ENCODE peak calls at places on chromosomes 16 and 17, in five cellular contexts. One of them, this sample, is unnamed.

GRCh38 chr17:47857551-47858410 is 6.8 kb upstream of the SP6 start:
- DNase-seq in dorsolateral prefrontal cortex: no peak
- DNase-seq in astrocyte of the spinal cord: no peak
- DNase-seq in HFF-Myc: no peak
- DNase-seq in heart left ventricle: no peak
- DNase-seq in this sample: no peak

GRCh38 chr17:79887451-79887991 is 48.3 kb upstream of the CBX4 start:
- DNase-seq in dorsolateral prefrontal cortex: no peak
- DNase-seq in astrocyte of the spinal cord: no peak
- DNase-seq in HFF-Myc: no peak
- DNase-seq in heart left ventricle: no peak
- DNase-seq in this sample: no peak

GRCh38 chr16:55437627-55438026 is 41.4 kb upstream of the MMP2 start:
- DNase-seq in heart left ventricle: no peak
- DNase-seq in HFF-Myc: no peak
- DNase-seq in astrocyte of the spinal cord: no peak
- DNase-seq in dorsolateral prefrontal cortex: no peak
- DNase-seq in this sample: peak; percentile 77

GRCh38 chr17:21375757-21376584 is at the start of gene KCNJ12:
- DNase-seq in HFF-Myc: no peak
- DNase-seq in astrocyte of the spinal cord: peak; percentile 8
- DNase-seq in heart left ventricle: no peak
- DNase-seq in dorsolateral prefrontal cortex: peak; percentile 71
- DNase-seq in this sample: no peak

GRCh38 chr17:38883592-38884526 is 14.0 kb downstream of the LASP1 start:
- DNase-seq in astrocyte of the spinal cord: peak; percentile 46
- DNase-seq in HFF-Myc: no peak
- DNase-seq in dorsolateral prefrontal cortex: no peak
- DNase-seq in heart left ventricle: no peak
- DNase-seq in this sample: no peak

GRCh38 chr16:52069866-52070265 is 477.1 kb downstream of the TOX3 start:
- DNase-seq in astrocyte of the spinal cord: peak; percentile 11
- DNase-seq in heart left ventricle: no peak
- DNase-seq in HFF-Myc: no peak
- DNase-seq in dorsolateral prefrontal cortex: no peak
- DNase-seq in this sample: no peak

GRCh38 chr16:440627-441026 is 15.2 kb downstream of the RAB11FIP3 start:
- DNase-seq in heart left ventricle: no peak
- DNase-seq in HFF-Myc: no peak
- DNase-seq in astrocyte of the spinal cord: no peak
- DNase-seq in dorsolateral prefrontal cortex: no peak
- DNase-seq in this sample: no peak

GRCh38 chr16:86429663-86430062 is 80.7 kb upstream of the FOXF1 start:
- DNase-seq in heart left ventricle: no peak
- DNase-seq in dorsolateral prefrontal cortex: no peak
- DNase-seq in HFF-Myc: no peak
- DNase-seq in astrocyte of the spinal cord: no peak
- DNase-seq in this sample: no peak

GRCh38 chr16:49382916-49383315 is 9.3 kb downstream of the C16orf78 start:
- DNase-seq in heart left ventricle: no peak
- DNase-seq in astrocyte of the spinal cord: no peak
- DNase-seq in HFF-Myc: no peak
- DNase-seq in dorsolateral prefrontal cortex: no peak
- DNase-seq in this sample: no peak

GRCh38 chr17:2964831-2965230 is 98.6 kb downstream of the OR1D5 start:
- DNase-seq in HFF-Myc: no peak
- DNase-seq in dorsolateral prefrontal cortex: no peak
- DNase-seq in heart left ventricle: no peak
- DNase-seq in astrocyte of the spinal cord: no peak
- DNase-seq in this sample: no peak

GRCh38 chr17:77453613-77454559 is 313.1 kb downstream of the SEC14L1 start:
- DNase-seq in heart left ventricle: no peak
- DNase-seq in astrocyte of the spinal cord: no peak
- DNase-seq in HFF-Myc: no peak
- DNase-seq in dorsolateral prefrontal cortex: no peak
- DNase-seq in this sample: no peak

GRCh38 chr17:77456271-77456950 is 315.6 kb downstream of the SEC14L1 start:
- DNase-seq in astrocyte of the spinal cord: no peak
- DNase-seq in HFF-Myc: no peak
- DNase-seq in dorsolateral prefrontal cortex: no peak
- DNase-seq in heart left ventricle: no peak
- DNase-seq in this sample: no peak

GRCh38 chr17:77455111-77455877 is 314.5 kb downstream of the SEC14L1 start:
- DNase-seq in dorsolateral prefrontal cortex: no peak
- DNase-seq in heart left ventricle: no peak
- DNase-seq in HFF-Myc: no peak
- DNase-seq in astrocyte of the spinal cord: peak; percentile 93
- DNase-seq in this sample: no peak

GRCh38 chr17:77455878-77456234 is 315.1 kb downstream of the SEC14L1 start:
- DNase-seq in HFF-Myc: no peak
- DNase-seq in astrocyte of the spinal cord: no peak
- DNase-seq in dorsolateral prefrontal cortex: no peak
- DNase-seq in heart left ventricle: no peak
- DNase-seq in this sample: no peak

DNA sequence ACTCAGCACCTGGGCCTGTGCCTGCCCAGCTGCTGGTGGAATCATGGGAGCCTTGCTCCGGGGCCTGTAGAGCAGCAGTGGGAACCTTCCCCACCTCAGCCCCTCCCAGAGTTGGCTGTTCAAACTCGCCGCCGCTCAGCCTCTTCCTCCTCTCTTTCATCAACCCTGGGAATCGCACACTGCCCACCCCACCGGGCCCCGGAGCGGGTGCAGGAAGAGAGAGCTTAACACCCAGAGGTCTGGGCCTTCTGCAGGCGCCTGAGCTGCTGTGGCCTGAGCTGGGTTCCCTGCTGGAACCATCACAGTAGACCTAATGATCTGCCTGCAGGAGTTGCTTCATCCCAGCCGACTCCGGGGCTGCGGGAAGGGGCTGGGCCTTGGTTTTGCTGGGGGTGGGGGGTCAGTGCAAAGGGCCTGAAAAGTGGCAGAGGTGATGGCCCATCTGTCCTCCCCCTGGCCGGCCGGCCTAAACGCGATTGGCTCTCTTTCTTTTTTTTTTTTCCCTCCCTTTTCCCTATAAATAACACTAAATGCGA is 313.9 kb downstream of the SEC14L1 start:
- DNase-seq in astrocyte of the spinal cord: no peak
- DNase-seq in HFF-Myc: no peak
- DNase-seq in dorsolateral prefrontal cortex: no peak
- DNase-seq in heart left ventricle: no peak
- DNase-seq in this sample: no peak
- TF ChIP-seq CTCF in astrocyte of the spinal cord: no peak
- TF ChIP-seq CTCF in HFF-Myc: no peak
- TF ChIP-seq CTCF in dorsolateral prefrontal cortex: no peak
- TF ChIP-seq CTCF in heart left ventricle: no peak
- TF ChIP-seq CTCF in this sample: no peak

GRCh38 chr17:60902399-60902798 is 224.7 kb downstream of the BCAS3 start:
- DNase-seq in heart left ventricle: no peak
- DNase-seq in HFF-Myc: no peak
- DNase-seq in dorsolateral prefrontal cortex: no peak
- DNase-seq in astrocyte of the spinal cord: no peak
- DNase-seq in this sample: no peak
- H3K4me3 ChIP-seq in heart left ventricle: no peak overlapping the region
- H3K4me3 ChIP-seq in HFF-Myc: no peak overlapping the region
- H3K4me3 ChIP-seq in dorsolateral prefrontal cortex: no peak overlapping the region
- H3K4me3 ChIP-seq in astrocyte of the spinal cord: no peak overlapping the region
- H3K4me3 ChIP-seq in this sample: no peak overlapping the region

GRCh38 chr17:60901222-60901621 is 223.6 kb downstream of the BCAS3 start:
- DNase-seq in dorsolateral prefrontal cortex: no peak
- DNase-seq in HFF-Myc: no peak
- DNase-seq in heart left ventricle: no peak
- DNase-seq in astrocyte of the spinal cord: no peak
- DNase-seq in this sample: peak; percentile 24
- TF ChIP-seq CTCF in dorsolateral prefrontal cortex: no peak
- TF ChIP-seq CTCF in HFF-Myc: no peak
- TF ChIP-seq CTCF in heart left ventricle: peak; percentile 36
- TF ChIP-seq CTCF in astrocyte of the spinal cord: no peak
- TF ChIP-seq CTCF in this sample: no peak

DNA sequence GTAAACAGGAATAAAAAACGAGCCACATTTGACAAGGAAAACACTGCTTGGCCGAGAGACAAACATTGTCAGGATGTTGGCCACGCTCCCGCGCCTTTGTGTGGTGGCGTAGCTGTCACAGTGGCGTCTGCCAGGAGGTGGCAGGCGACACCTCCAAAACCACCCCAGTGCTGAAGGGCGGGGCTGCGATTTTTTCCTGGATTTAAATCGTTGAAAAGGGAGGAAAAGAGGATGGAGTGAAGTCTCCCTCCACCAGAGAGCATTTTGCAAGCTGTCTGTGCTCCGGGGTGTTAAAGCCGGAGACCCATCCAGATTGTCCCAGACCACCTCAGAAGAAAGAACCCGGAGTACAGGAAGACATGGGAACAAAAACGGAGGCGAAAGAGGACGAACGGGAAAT is 12.7 kb downstream of the MRM3 start:
- DNase-seq in astrocyte of the spinal cord: peak; percentile 75
- DNase-seq in HFF-Myc: no peak
- DNase-seq in heart left ventricle: peak; percentile 88
- DNase-seq in dorsolateral prefrontal cortex: peak; percentile 89
- DNase-seq in this sample: peak; percentile 79
- H3K4me3 ChIP-seq in astrocyte of the spinal cord: no peak overlapping the region
- H3K4me3 ChIP-seq in HFF-Myc: no peak overlapping the region
- H3K4me3 ChIP-seq in heart left ventricle: peak overlapping the region; percentile 55
- H3K4me3 ChIP-seq in dorsolateral prefrontal cortex: peak overlapping the region; percentile 21
- H3K4me3 ChIP-seq in this sample: no peak overlapping the region

DNA sequence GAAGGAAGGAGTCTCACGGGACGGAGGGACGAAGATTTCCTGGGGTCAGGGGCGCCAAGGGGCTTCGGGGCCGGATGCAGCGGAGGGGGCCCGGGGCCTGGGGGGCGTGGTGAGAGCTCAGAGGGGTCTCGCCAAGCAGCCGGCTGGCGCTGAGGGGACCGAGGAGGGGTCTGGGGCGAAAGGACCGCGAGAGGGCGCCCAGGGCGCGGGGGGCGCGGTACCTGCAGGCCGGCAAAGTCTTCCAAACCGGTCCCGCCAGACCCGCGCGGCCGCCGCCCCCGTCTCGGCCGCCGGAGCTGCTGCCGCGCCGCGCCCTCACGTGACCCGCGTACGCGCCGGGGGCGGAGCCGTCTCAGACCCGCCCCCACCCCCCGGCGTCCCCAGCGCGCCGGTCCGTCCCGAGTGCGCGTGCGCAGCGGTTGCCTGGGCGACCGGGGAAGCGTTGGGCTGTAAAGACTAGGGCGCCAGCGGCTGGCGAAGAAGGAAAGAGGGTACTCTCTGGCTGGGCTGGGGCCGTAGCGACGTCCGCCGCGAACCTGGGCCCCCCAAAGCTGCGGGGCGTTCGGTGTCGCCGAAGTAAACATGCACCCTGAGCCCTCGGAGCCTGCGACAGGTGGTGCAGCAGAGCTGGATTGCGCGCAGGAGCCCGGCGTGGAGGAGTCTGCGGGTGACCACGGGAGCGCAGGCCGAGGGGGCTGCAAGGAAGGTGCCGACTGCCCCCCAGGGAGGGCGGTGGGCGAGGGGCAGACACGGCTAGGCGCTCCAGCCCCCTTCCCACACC is at the start of the genes DNAAF1 and HSDL1:
- DNase-seq in HFF-Myc: peak; percentile 22
- DNase-seq in heart left ventricle: peak; percentile 90
- DNase-seq in dorsolateral prefrontal cortex: peak; percentile 91
- DNase-seq in astrocyte of the spinal cord: peak; percentile 79
- DNase-seq in this sample: peak; percentile 72
- TF ChIP-seq CTCF in HFF-Myc: no peak
- TF ChIP-seq CTCF in heart left ventricle: peak; percentile 14
- TF ChIP-seq CTCF in dorsolateral prefrontal cortex: peak; percentile 20
- TF ChIP-seq CTCF in astrocyte of the spinal cord: no peak
- TF ChIP-seq CTCF in this sample: no peak

This sample was measured in fibroblast of the aortic adventitia.